ENCODE peak calls at places on chromosomes 16 and 17, in six cellular contexts. One of them, this sample, is unnamed.

GRCh38 chr16:87559976-87560375 is 42.3 kb upstream of the JPH3 start:
- DNase-seq in heart left ventricle: no peak
- DNase-seq in uterus: no peak
- DNase-seq in CD4-positive, alpha-beta T cell: no peak
- DNase-seq in WTC11: no peak
- DNase-seq in osteocyte: no peak
- DNase-seq in this sample: no peak

GRCh38 chr17:933168-934083 is 46.1 kb downstream of the NXN start:
- DNase-seq in uterus: peak
- DNase-seq in WTC11: no peak
- DNase-seq in CD4-positive, alpha-beta T cell: no peak
- DNase-seq in heart left ventricle: no peak
- DNase-seq in osteocyte: no peak
- DNase-seq in this sample: no peak

GRCh38 chr16:46690281-46691178 is 1.1 kb downstream of the ORC6 start:
- DNase-seq in osteocyte: no peak
- DNase-seq in uterus: no peak
- DNase-seq in heart left ventricle: no peak
- DNase-seq in CD4-positive, alpha-beta T cell: no peak
- DNase-seq in WTC11: no peak
- DNase-seq in this sample: no peak

GRCh38 chr17:10772425-10773380 is 31.2 kb downstream of the TMEM238L start:
- DNase-seq in osteocyte: no peak
- DNase-seq in CD4-positive, alpha-beta T cell: peak
- DNase-seq in WTC11: peak
- DNase-seq in heart left ventricle: no peak
- DNase-seq in uterus: no peak
- DNase-seq in this sample: peak

GRCh38 chr17:64156670-64157069 is 26.7 kb upstream of the ERN1 start:
- DNase-seq in WTC11: no peak
- DNase-seq in osteocyte: no peak
- DNase-seq in heart left ventricle: no peak
- DNase-seq in CD4-positive, alpha-beta T cell: no peak
- DNase-seq in uterus: no peak
- DNase-seq in this sample: no peak

GRCh38 chr17:63276821-63277220 is 169.3 kb downstream of the CYB561 start:
- DNase-seq in WTC11: no peak
- DNase-seq in uterus: no peak
- DNase-seq in osteocyte: no peak
- DNase-seq in CD4-positive, alpha-beta T cell: no peak
- DNase-seq in heart left ventricle: no peak
- DNase-seq in this sample: no peak

GRCh38 chr16:54244061-54244886 is 42.3 kb downstream of the IRX3 start:
- DNase-seq in WTC11: no peak
- DNase-seq in osteocyte: no peak
- DNase-seq in CD4-positive, alpha-beta T cell: no peak
- DNase-seq in heart left ventricle: no peak
- DNase-seq in uterus: no peak
- DNase-seq in this sample: no peak

GRCh38 chr17:79843475-79843916 is 4.3 kb upstream of the CBX4 start:
- DNase-seq in osteocyte: no peak
- DNase-seq in WTC11: no peak
- DNase-seq in CD4-positive, alpha-beta T cell: peak
- DNase-seq in heart left ventricle: peak
- DNase-seq in uterus: no peak
- DNase-seq in this sample: no peak

GRCh38 chr17:33178641-33179040 is 114.5 kb downstream of the ASIC2 start:
- DNase-seq in uterus: no peak
- DNase-seq in osteocyte: no peak
- DNase-seq in CD4-positive, alpha-beta T cell: no peak
- DNase-seq in heart left ventricle: no peak
- DNase-seq in WTC11: no peak
- DNase-seq in this sample: no peak

DNA sequence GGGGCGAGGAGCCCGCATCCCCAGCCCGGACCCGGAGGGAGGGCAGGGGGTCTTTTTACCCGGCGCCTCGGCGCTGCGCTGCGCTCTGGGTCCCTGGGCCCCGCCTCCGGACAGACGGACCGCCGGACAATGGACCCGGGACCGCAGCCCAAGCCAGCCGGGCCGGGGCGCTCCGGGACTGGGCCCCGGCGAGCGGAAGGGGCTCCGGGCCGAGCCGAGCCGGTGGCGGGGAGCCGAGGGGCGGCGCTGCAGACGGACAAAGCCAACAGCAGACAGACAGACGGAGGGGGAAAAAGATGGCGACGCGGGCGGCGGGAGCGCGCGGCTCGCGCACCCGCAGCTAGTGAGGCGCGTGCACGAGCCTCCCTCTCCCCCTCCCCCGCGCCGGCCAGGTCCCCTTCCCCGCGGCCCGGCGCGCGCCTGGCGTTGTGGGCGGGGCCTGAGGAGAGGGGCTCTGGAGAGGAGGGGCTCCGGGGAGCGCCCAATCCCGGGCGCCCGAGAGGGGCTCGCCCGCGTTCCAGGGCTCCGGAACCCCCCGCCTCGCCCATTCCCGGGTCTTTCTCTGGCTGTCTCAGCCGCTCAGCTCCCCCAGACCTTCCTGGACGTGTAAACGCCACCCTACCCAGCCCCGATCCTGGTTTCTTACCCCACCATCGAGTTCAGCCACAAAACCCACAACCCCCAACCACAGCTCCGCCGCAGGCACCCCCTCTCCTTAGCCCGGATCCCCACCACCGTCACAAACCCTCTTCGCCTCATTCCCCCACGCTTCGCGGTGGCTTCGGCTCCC is at the start of gene ZNF821:
- DNase-seq in osteocyte: peak
- DNase-seq in heart left ventricle: peak
- DNase-seq in CD4-positive, alpha-beta T cell: peak
- DNase-seq in WTC11: peak
- DNase-seq in uterus: peak
- DNase-seq in this sample: peak
- TF ChIP-seq CTCF in osteocyte: peak
- TF ChIP-seq CTCF in heart left ventricle: peak
- TF ChIP-seq CTCF in CD4-positive, alpha-beta T cell: no peak
- TF ChIP-seq CTCF in WTC11: no peak
- TF ChIP-seq CTCF in uterus: no peak
- TF ChIP-seq CTCF in this sample: peak

DNA sequence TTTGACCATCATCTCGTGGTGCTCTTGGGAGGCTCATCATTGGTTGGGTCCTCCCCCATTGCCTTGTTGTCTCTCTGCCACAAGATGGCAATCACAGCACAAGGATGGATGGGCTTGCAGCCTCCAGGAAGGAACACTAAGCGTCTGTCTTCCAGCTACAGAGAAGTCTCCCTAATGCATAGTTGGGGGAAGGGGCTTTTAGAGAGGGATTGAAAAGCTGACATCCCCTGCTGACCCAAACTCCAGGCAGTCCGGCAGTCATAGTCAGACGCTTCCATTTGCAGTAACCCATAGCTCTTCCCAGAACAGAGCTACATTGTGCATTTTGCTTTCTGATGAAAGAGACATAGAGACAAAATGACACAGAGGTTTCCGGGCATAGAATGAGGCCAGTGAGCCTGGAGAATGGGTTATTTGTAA is 111.4 kb downstream of the UTP18 start:
- DNase-seq in heart left ventricle: no peak
- DNase-seq in osteocyte: no peak
- DNase-seq in WTC11: peak
- DNase-seq in CD4-positive, alpha-beta T cell: peak
- DNase-seq in uterus: no peak
- DNase-seq in this sample: peak
- TF ChIP-seq CTCF in heart left ventricle: peak
- TF ChIP-seq CTCF in osteocyte: peak
- TF ChIP-seq CTCF in WTC11: peak
- TF ChIP-seq CTCF in CD4-positive, alpha-beta T cell: peak
- TF ChIP-seq CTCF in uterus: no peak
- TF ChIP-seq CTCF in this sample: peak

GRCh38 chr17:2071024-2071385 is 16.1 kb downstream of the HIC1 start:
- DNase-seq in uterus: no peak
- DNase-seq in WTC11: no peak
- DNase-seq in heart left ventricle: no peak
- DNase-seq in CD4-positive, alpha-beta T cell: no peak
- DNase-seq in osteocyte: no peak
- DNase-seq in this sample: no peak

GRCh38 chr17:2071421-2072281 is 16.7 kb downstream of the HIC1 start:
- DNase-seq in WTC11: no peak
- DNase-seq in heart left ventricle: peak
- DNase-seq in uterus: peak
- DNase-seq in CD4-positive, alpha-beta T cell: no peak
- DNase-seq in osteocyte: no peak
- DNase-seq in this sample: peak

GRCh38 chr17:2068101-2068518 is 13.2 kb downstream of the HIC1 start:
- DNase-seq in CD4-positive, alpha-beta T cell: no peak
- DNase-seq in uterus: peak
- DNase-seq in osteocyte: no peak
- DNase-seq in heart left ventricle: no peak
- DNase-seq in WTC11: no peak
- DNase-seq in this sample: no peak

GRCh38 chr17:2068589-2069051 is 13.7 kb downstream of the HIC1 start:
- DNase-seq in heart left ventricle: no peak
- DNase-seq in uterus: peak
- DNase-seq in osteocyte: no peak
- DNase-seq in WTC11: no peak
- DNase-seq in CD4-positive, alpha-beta T cell: no peak
- DNase-seq in this sample: no peak

DNA sequence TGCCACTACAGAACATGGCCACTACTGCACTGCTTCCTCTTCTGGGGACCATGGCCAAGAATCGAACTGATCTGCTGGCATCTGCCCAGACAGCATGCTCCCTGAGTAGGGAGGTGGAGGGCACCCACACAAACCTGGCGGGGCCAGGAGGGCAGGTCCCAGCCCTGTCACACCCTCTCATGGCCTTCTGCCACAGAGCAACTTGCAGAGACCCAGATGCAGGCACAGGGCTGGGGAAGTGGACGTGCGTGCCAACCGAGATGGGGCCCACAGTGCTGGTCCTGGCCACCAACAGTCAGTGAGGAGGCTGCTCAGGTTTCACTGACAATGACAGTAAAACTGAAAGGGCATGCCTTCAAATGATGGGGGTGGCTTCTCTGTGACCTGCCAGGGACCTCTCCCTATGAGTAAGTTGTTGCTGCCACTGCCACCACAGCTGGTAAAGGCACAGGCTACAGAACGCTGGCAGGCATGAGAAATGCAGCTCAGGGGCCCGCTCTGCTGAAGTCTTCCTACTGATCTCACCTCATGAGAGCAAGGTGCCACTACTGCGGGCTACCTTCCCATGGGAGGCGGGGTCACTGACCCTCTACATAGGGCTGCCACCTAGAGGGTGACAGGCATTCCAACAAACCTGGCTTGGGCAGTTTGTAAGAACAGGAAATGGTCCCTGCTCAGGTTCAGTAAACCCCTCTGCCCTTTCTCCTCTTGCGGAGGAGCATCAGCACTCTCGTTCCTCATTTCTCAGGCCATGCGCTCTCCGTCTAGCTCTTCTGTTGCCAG is 15.5 kb downstream of the HIC1 start:
- DNase-seq in heart left ventricle: no peak
- DNase-seq in WTC11: peak
- DNase-seq in uterus: peak
- DNase-seq in osteocyte: no peak
- DNase-seq in CD4-positive, alpha-beta T cell: no peak
- DNase-seq in this sample: no peak
- TF ChIP-seq CTCF in heart left ventricle: no peak
- TF ChIP-seq CTCF in WTC11: no peak
- TF ChIP-seq CTCF in uterus: no peak
- TF ChIP-seq CTCF in osteocyte: no peak
- TF ChIP-seq CTCF in CD4-positive, alpha-beta T cell: no peak
- TF ChIP-seq CTCF in this sample: no peak

DNA sequence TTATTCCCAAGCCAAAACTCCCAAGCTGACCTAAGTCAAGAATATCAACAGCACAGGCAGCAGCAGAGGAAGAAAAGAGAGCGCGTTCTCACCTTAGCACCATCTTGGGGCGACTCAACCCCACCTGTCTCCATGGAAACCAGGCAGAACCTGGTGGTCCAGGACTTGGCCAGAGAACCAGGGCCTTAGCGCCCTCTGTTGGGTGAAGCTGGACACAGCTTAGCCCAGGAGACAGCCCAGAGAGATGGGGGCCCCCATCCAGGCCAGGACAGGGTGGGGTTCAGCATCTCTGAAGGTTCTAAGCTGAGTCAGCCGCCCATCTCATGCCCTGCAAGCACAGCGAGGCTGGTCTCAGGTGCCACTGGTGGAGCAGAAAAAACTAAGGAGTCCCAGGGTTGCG is 60.1 kb upstream of the TMEM132E start:
- DNase-seq in osteocyte: no peak
- DNase-seq in uterus: no peak
- DNase-seq in WTC11: peak
- DNase-seq in CD4-positive, alpha-beta T cell: no peak
- DNase-seq in heart left ventricle: no peak
- DNase-seq in this sample: no peak
- TF ChIP-seq CTCF in osteocyte: peak
- TF ChIP-seq CTCF in uterus: no peak
- TF ChIP-seq CTCF in WTC11: peak
- TF ChIP-seq CTCF in CD4-positive, alpha-beta T cell: no peak
- TF ChIP-seq CTCF in heart left ventricle: peak
- TF ChIP-seq CTCF in this sample: peak

GRCh38 chr16:12098429-12099310 is 122.1 kb downstream of the SNX29 start:
- DNase-seq in uterus: no peak
- DNase-seq in heart left ventricle: no peak
- DNase-seq in CD4-positive, alpha-beta T cell: no peak
- DNase-seq in WTC11: no peak
- DNase-seq in osteocyte: no peak
- DNase-seq in this sample: no peak
- TF ChIP-seq CTCF in uterus: no peak
- TF ChIP-seq CTCF in heart left ventricle: no peak
- TF ChIP-seq CTCF in CD4-positive, alpha-beta T cell: no peak
- TF ChIP-seq CTCF in WTC11: no peak
- TF ChIP-seq CTCF in osteocyte: no peak
- TF ChIP-seq CTCF in this sample: no peak

GRCh38 chr17:72756256-72756655 is 336.2 kb downstream of the SLC39A11 start:
- DNase-seq in heart left ventricle: no peak
- DNase-seq in CD4-positive, alpha-beta T cell: no peak
- DNase-seq in uterus: no peak
- DNase-seq in WTC11: no peak
- DNase-seq in osteocyte: no peak
- DNase-seq in this sample: no peak

GRCh38 chr17:72761431-72761830 is 331.1 kb downstream of the SLC39A11 start:
- DNase-seq in uterus: no peak
- DNase-seq in osteocyte: no peak
- DNase-seq in CD4-positive, alpha-beta T cell: no peak
- DNase-seq in heart left ventricle: no peak
- DNase-seq in WTC11: no peak
- DNase-seq in this sample: no peak

GRCh38 chr17:72761893-72762622 is 330.4 kb downstream of the SLC39A11 start:
- DNase-seq in osteocyte: no peak
- DNase-seq in heart left ventricle: no peak
- DNase-seq in uterus: no peak
- DNase-seq in CD4-positive, alpha-beta T cell: no peak
- DNase-seq in WTC11: no peak
- DNase-seq in this sample: no peak

GRCh38 chr17:72763981-72764380 is 328.5 kb downstream of the SLC39A11 start:
- DNase-seq in heart left ventricle: no peak
- DNase-seq in WTC11: peak
- DNase-seq in uterus: no peak
- DNase-seq in osteocyte: no peak
- DNase-seq in CD4-positive, alpha-beta T cell: no peak
- DNase-seq in this sample: no peak

DNA sequence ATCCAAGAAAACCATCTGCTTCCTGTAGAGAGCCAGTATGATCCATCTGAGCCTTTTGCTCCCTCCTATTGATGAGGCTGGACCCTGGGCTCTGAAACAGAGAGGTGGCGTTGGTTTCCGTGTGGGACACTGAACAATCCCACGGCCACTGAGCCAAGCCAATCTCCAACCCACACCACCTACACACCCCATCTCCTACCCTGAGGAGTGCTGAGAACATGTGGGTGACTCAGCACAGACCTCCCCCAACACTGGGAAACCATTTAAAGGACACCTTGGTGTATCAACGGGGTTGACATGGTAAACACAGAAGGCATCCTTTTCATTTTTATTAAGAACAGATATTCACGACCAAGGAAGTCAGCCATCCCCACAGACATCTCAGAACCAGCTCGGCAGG is 332.1 kb downstream of the SLC39A11 start:
- DNase-seq in heart left ventricle: no peak
- DNase-seq in osteocyte: no peak
- DNase-seq in WTC11: no peak
- DNase-seq in CD4-positive, alpha-beta T cell: no peak
- DNase-seq in uterus: no peak
- DNase-seq in this sample: no peak
- TF ChIP-seq CTCF in heart left ventricle: no peak
- TF ChIP-seq CTCF in osteocyte: no peak
- TF ChIP-seq CTCF in WTC11: no peak
- TF ChIP-seq CTCF in CD4-positive, alpha-beta T cell: no peak
- TF ChIP-seq CTCF in uterus: no peak
- TF ChIP-seq CTCF in this sample: no peak